ENCODE peak calls at places on chromosomes 7 and 10, in seven cellular contexts. W is NCI-H1417; Z is tibial artery; E is kidney tubule cell; K is Calu3; M is stimulated activated CD8-positive, alpha-beta memory T cell treated with anti-CD3 and anti-CD28 coated beads, Interleukin-7, amount 100 ng/mL, for 1 hour; X is occipital lobe. C is an unnamed sample.

GRCh38 chr7:76300210-76300731 is 2.2 kb upstream of the HSPB1 start:
- DNase-seq in M (no peak), W (no peak), E (peak), Z (no peak), K (peak), X (no peak), C (peak)

GRCh38 chr10:61939575-61940301 is 38.2 kb downstream of the ARID5B start:
- DNase-seq in Z (no peak), E (peak), W (no peak), M (no peak), X (no peak), K (no peak), C (peak)

GRCh38 chr7:93228302-93228701 is 2.0 kb upstream of the HEPACAM2 start:
- DNase-seq in E (peak), W (peak), X (no peak), K (peak), Z (no peak), M (no peak), C (peak)

GRCh38 chr10:48760983-48761382 is 76.3 kb downstream of the WDFY4 start:
- DNase-seq in X (no peak), W (peak), K (no peak), Z (no peak), E (no peak), M (no peak), C (no peak)

GRCh38 chr7:44140341-44140740 is 791 bp downstream of the MYL7 start:
- DNase-seq in Z (no peak), W (no peak), E (no peak), X (no peak), K (no peak), M (no peak), C (no peak)

GRCh38 chr10:19877466-19878255 is 61.4 kb downstream of the PLXDC2 start:
- DNase-seq in E (no peak), X (no peak), K (no peak), W (no peak), Z (no peak), M (no peak), C (no peak)

GRCh38 chr7:32161708-32162107 is 91.5 kb upstream of the PDE1C start:
- DNase-seq in Z (no peak), M (no peak), X (no peak), K (no peak), E (peak), W (no peak), C (peak)

GRCh38 chr10:60816624-60817023 is 38.3 kb downstream of the CDK1 start:
- DNase-seq in E (peak), K (peak), Z (no peak), W (peak), M (no peak), X (peak), C (peak)

GRCh38 chr7:126574838-126575250 is 677.9 kb downstream of the GRM8 start:
- DNase-seq in K (peak), Z (no peak), X (no peak), E (peak), W (no peak), M (no peak), C (peak)

GRCh38 chr7:47578581-47579270 is 3.2 kb downstream of the TNS3 start:
- DNase-seq in M (no peak), Z (no peak), X (no peak), W (no peak), K (no peak), E (no peak), C (no peak)

GRCh38 chr7:138814806-138815332 is 16.9 kb upstream of the ATP6V0A4 start:
- DNase-seq in K (no peak), E (peak), W (no peak), M (no peak), Z (no peak), X (no peak), C (peak)

GRCh38 chr7:80294321-80294720 is 159.7 kb downstream of the GNAI1 start:
- DNase-seq in Z (no peak), E (peak), X (no peak), K (no peak), M (no peak), W (no peak), C (no peak)

GRCh38 chr7:95608344-95609173 is 12.2 kb upstream of the PDK4 start:
- DNase-seq in X (peak), W (peak), M (no peak), E (peak), Z (peak), K (peak), C (peak)

GRCh38 chr7:95609277-95609971 is 13.1 kb upstream of the PDK4 start:
- DNase-seq in E (peak), M (no peak), Z (no peak), X (no peak), K (no peak), W (peak), C (peak)

GRCh38 chr7:13770305-13770704 is 219.2 kb downstream of the ETV1 start:
- DNase-seq in M (no peak), X (no peak), E (no peak), W (peak), Z (no peak), K (no peak), C (no peak)